ENCODE peak calls at places on chromosomes 6 and 20, in seven cellular contexts. One of them, this sample, is unnamed.

GRCh38 chr6:42010909-42011308 is 39.4 kb upstream of the TAF8 start:
- DNase-seq in M059J: no peak
- DNase-seq in central memory CD8-positive, alpha-beta T cell: no peak
- DNase-seq in tibial nerve: no peak
- DNase-seq in Kasumi-1: no peak
- DNase-seq in activated T-helper 1 cell treated with anti-CD3 and anti-CD28 coated beads, Interleukin-2, amount 50 U/mL, for 16 hours: no peak
- DNase-seq in ascending aorta: no peak
- DNase-seq in this sample: no peak

GRCh38 chr6:144888621-144889020 is 603.5 kb downstream of the UTRN start:
- DNase-seq in activated T-helper 1 cell treated with anti-CD3 and anti-CD28 coated beads, Interleukin-2, amount 50 U/mL, for 16 hours: no peak
- DNase-seq in M059J: no peak
- DNase-seq in Kasumi-1: no peak
- DNase-seq in tibial nerve: no peak
- DNase-seq in ascending aorta: no peak
- DNase-seq in central memory CD8-positive, alpha-beta T cell: no peak
- DNase-seq in this sample: no peak

GRCh38 chr20:47373206-47373722 is 16.8 kb upstream of the ZMYND8 start:
- DNase-seq in ascending aorta: no peak
- DNase-seq in central memory CD8-positive, alpha-beta T cell: no peak
- DNase-seq in activated T-helper 1 cell treated with anti-CD3 and anti-CD28 coated beads, Interleukin-2, amount 50 U/mL, for 16 hours: no peak
- DNase-seq in tibial nerve: no peak
- DNase-seq in Kasumi-1: no peak
- DNase-seq in M059J: no peak
- DNase-seq in this sample: no peak

GRCh38 chr20:12927489-12927888 is 81.3 kb upstream of the SPTLC3 start:
- DNase-seq in central memory CD8-positive, alpha-beta T cell: no peak
- DNase-seq in activated T-helper 1 cell treated with anti-CD3 and anti-CD28 coated beads, Interleukin-2, amount 50 U/mL, for 16 hours: no peak
- DNase-seq in tibial nerve: no peak
- DNase-seq in ascending aorta: no peak
- DNase-seq in M059J: peak
- DNase-seq in Kasumi-1: no peak
- DNase-seq in this sample: no peak

GRCh38 chr20:38680492-38681118 is 43.7 kb upstream of the SLC32A1 start:
- DNase-seq in Kasumi-1: peak
- DNase-seq in tibial nerve: no peak
- DNase-seq in ascending aorta: no peak
- DNase-seq in central memory CD8-positive, alpha-beta T cell: no peak
- DNase-seq in activated T-helper 1 cell treated with anti-CD3 and anti-CD28 coated beads, Interleukin-2, amount 50 U/mL, for 16 hours: no peak
- DNase-seq in M059J: peak
- DNase-seq in this sample: peak

GRCh38 chr6:101770116-101770515 is 376.6 kb downstream of the GRIK2 start:
- DNase-seq in tibial nerve: no peak
- DNase-seq in ascending aorta: no peak
- DNase-seq in central memory CD8-positive, alpha-beta T cell: no peak
- DNase-seq in Kasumi-1: no peak
- DNase-seq in activated T-helper 1 cell treated with anti-CD3 and anti-CD28 coated beads, Interleukin-2, amount 50 U/mL, for 16 hours: no peak
- DNase-seq in M059J: no peak
- DNase-seq in this sample: no peak

GRCh38 chr20:62405108-62405980 is 1.7 kb downstream of the CABLES2 start:
- DNase-seq in Kasumi-1: no peak
- DNase-seq in central memory CD8-positive, alpha-beta T cell: no peak
- DNase-seq in ascending aorta: no peak
- DNase-seq in activated T-helper 1 cell treated with anti-CD3 and anti-CD28 coated beads, Interleukin-2, amount 50 U/mL, for 16 hours: no peak
- DNase-seq in tibial nerve: peak
- DNase-seq in M059J: peak
- DNase-seq in this sample: peak

GRCh38 chr20:38894091-38894847 is 31.9 kb upstream of the FAM83D start:
- DNase-seq in activated T-helper 1 cell treated with anti-CD3 and anti-CD28 coated beads, Interleukin-2, amount 50 U/mL, for 16 hours: no peak
- DNase-seq in tibial nerve: no peak
- DNase-seq in central memory CD8-positive, alpha-beta T cell: no peak
- DNase-seq in Kasumi-1: no peak
- DNase-seq in ascending aorta: no peak
- DNase-seq in M059J: no peak
- DNase-seq in this sample: no peak

GRCh38 chr6:88165087-88165876 is 865 bp downstream of the CNR1 start:
- DNase-seq in Kasumi-1: no peak
- DNase-seq in ascending aorta: no peak
- DNase-seq in central memory CD8-positive, alpha-beta T cell: no peak
- DNase-seq in M059J: peak
- DNase-seq in tibial nerve: no peak
- DNase-seq in activated T-helper 1 cell treated with anti-CD3 and anti-CD28 coated beads, Interleukin-2, amount 50 U/mL, for 16 hours: no peak
- DNase-seq in this sample: no peak

GRCh38 chr6:98769546-98769945 is 64.8 kb upstream of the POU3F2 start:
- DNase-seq in central memory CD8-positive, alpha-beta T cell: no peak
- DNase-seq in Kasumi-1: no peak
- DNase-seq in tibial nerve: no peak
- DNase-seq in ascending aorta: no peak
- DNase-seq in activated T-helper 1 cell treated with anti-CD3 and anti-CD28 coated beads, Interleukin-2, amount 50 U/mL, for 16 hours: no peak
- DNase-seq in M059J: peak
- DNase-seq in this sample: peak

GRCh38 chr20:61352381-61353260 is 100.6 kb downstream of the CDH4 start:
- DNase-seq in activated T-helper 1 cell treated with anti-CD3 and anti-CD28 coated beads, Interleukin-2, amount 50 U/mL, for 16 hours: no peak
- DNase-seq in Kasumi-1: no peak
- DNase-seq in central memory CD8-positive, alpha-beta T cell: no peak
- DNase-seq in M059J: no peak
- DNase-seq in ascending aorta: no peak
- DNase-seq in tibial nerve: no peak
- DNase-seq in this sample: no peak

GRCh38 chr6:134564705-134565104 is 246.8 kb upstream of the SGK1 start:
- DNase-seq in M059J: no peak
- DNase-seq in ascending aorta: no peak
- DNase-seq in Kasumi-1: no peak
- DNase-seq in tibial nerve: no peak
- DNase-seq in activated T-helper 1 cell treated with anti-CD3 and anti-CD28 coated beads, Interleukin-2, amount 50 U/mL, for 16 hours: no peak
- DNase-seq in central memory CD8-positive, alpha-beta T cell: no peak
- DNase-seq in this sample: no peak

GRCh38 chr6:52361945-52362442 is at the start of gene PAQR8:
- DNase-seq in central memory CD8-positive, alpha-beta T cell: peak
- DNase-seq in activated T-helper 1 cell treated with anti-CD3 and anti-CD28 coated beads, Interleukin-2, amount 50 U/mL, for 16 hours: peak
- DNase-seq in Kasumi-1: peak
- DNase-seq in M059J: peak
- DNase-seq in ascending aorta: peak
- DNase-seq in tibial nerve: peak
- DNase-seq in this sample: peak

GRCh38 chr6:169016758-169017157 is 236.9 kb downstream of the THBS2 start:
- DNase-seq in activated T-helper 1 cell treated with anti-CD3 and anti-CD28 coated beads, Interleukin-2, amount 50 U/mL, for 16 hours: no peak
- DNase-seq in tibial nerve: no peak
- DNase-seq in central memory CD8-positive, alpha-beta T cell: no peak
- DNase-seq in Kasumi-1: no peak
- DNase-seq in ascending aorta: no peak
- DNase-seq in M059J: no peak
- DNase-seq in this sample: no peak

GRCh38 chr6:158784505-158784904 is 34.7 kb downstream of the EZR start:
- DNase-seq in activated T-helper 1 cell treated with anti-CD3 and anti-CD28 coated beads, Interleukin-2, amount 50 U/mL, for 16 hours: no peak
- DNase-seq in M059J: peak
- DNase-seq in tibial nerve: no peak
- DNase-seq in central memory CD8-positive, alpha-beta T cell: no peak
- DNase-seq in ascending aorta: no peak
- DNase-seq in Kasumi-1: no peak
- DNase-seq in this sample: no peak

GRCh38 chr6:181049-181654 is 111.1 kb upstream of the DUSP22 start:
- DNase-seq in tibial nerve: no peak
- DNase-seq in Kasumi-1: no peak
- DNase-seq in activated T-helper 1 cell treated with anti-CD3 and anti-CD28 coated beads, Interleukin-2, amount 50 U/mL, for 16 hours: no peak
- DNase-seq in central memory CD8-positive, alpha-beta T cell: no peak
- DNase-seq in M059J: no peak
- DNase-seq in ascending aorta: no peak
- DNase-seq in this sample: no peak

GRCh38 chr6:72580281-72580940 is 41.5 kb upstream of the KCNQ5 start:
- DNase-seq in tibial nerve: no peak
- DNase-seq in M059J: peak
- DNase-seq in ascending aorta: no peak
- DNase-seq in central memory CD8-positive, alpha-beta T cell: no peak
- DNase-seq in Kasumi-1: peak
- DNase-seq in activated T-helper 1 cell treated with anti-CD3 and anti-CD28 coated beads, Interleukin-2, amount 50 U/mL, for 16 hours: no peak
- DNase-seq in this sample: peak

GRCh38 chr20:14632906-14633305 is 295.5 kb upstream of the FLRT3 start:
- DNase-seq in central memory CD8-positive, alpha-beta T cell: no peak
- DNase-seq in Kasumi-1: peak
- DNase-seq in tibial nerve: no peak
- DNase-seq in M059J: no peak
- DNase-seq in activated T-helper 1 cell treated with anti-CD3 and anti-CD28 coated beads, Interleukin-2, amount 50 U/mL, for 16 hours: no peak
- DNase-seq in ascending aorta: no peak
- DNase-seq in this sample: peak

GRCh38 chr6:158414900-158415299 is 102.6 kb downstream of the TULP4 start:
- DNase-seq in M059J: peak
- DNase-seq in tibial nerve: no peak
- DNase-seq in ascending aorta: no peak
- DNase-seq in Kasumi-1: no peak
- DNase-seq in central memory CD8-positive, alpha-beta T cell: no peak
- DNase-seq in activated T-helper 1 cell treated with anti-CD3 and anti-CD28 coated beads, Interleukin-2, amount 50 U/mL, for 16 hours: no peak
- DNase-seq in this sample: no peak

GRCh38 chr6:11093065-11093590 is 506 bp upstream of the SMIM13 start:
- DNase-seq in ascending aorta: no peak
- DNase-seq in tibial nerve: no peak
- DNase-seq in activated T-helper 1 cell treated with anti-CD3 and anti-CD28 coated beads, Interleukin-2, amount 50 U/mL, for 16 hours: peak
- DNase-seq in Kasumi-1: no peak
- DNase-seq in central memory CD8-positive, alpha-beta T cell: no peak
- DNase-seq in M059J: peak
- DNase-seq in this sample: no peak

GRCh38 chr6:46773201-46773855 is 19.9 kb upstream of the MEP1A start:
- DNase-seq in M059J: no peak
- DNase-seq in activated T-helper 1 cell treated with anti-CD3 and anti-CD28 coated beads, Interleukin-2, amount 50 U/mL, for 16 hours: no peak
- DNase-seq in Kasumi-1: no peak
- DNase-seq in tibial nerve: no peak
- DNase-seq in ascending aorta: no peak
- DNase-seq in central memory CD8-positive, alpha-beta T cell: no peak
- DNase-seq in this sample: no peak

GRCh38 chr6:131212024-131212423 is 76.8 kb downstream of the AKAP7 start:
- DNase-seq in ascending aorta: no peak
- DNase-seq in activated T-helper 1 cell treated with anti-CD3 and anti-CD28 coated beads, Interleukin-2, amount 50 U/mL, for 16 hours: no peak
- DNase-seq in Kasumi-1: no peak
- DNase-seq in central memory CD8-positive, alpha-beta T cell: no peak
- DNase-seq in M059J: no peak
- DNase-seq in tibial nerve: no peak
- DNase-seq in this sample: no peak

GRCh38 chr20:62019881-62020492 is 45.7 kb downstream of the TAF4 start:
- DNase-seq in tibial nerve: no peak
- DNase-seq in central memory CD8-positive, alpha-beta T cell: no peak
- DNase-seq in M059J: no peak
- DNase-seq in Kasumi-1: no peak
- DNase-seq in ascending aorta: no peak
- DNase-seq in activated T-helper 1 cell treated with anti-CD3 and anti-CD28 coated beads, Interleukin-2, amount 50 U/mL, for 16 hours: no peak
- DNase-seq in this sample: no peak

GRCh38 chr20:46607849-46608497 is 43.3 kb downstream of the SLC13A3 start:
- DNase-seq in activated T-helper 1 cell treated with anti-CD3 and anti-CD28 coated beads, Interleukin-2, amount 50 U/mL, for 16 hours: no peak
- DNase-seq in Kasumi-1: no peak
- DNase-seq in central memory CD8-positive, alpha-beta T cell: no peak
- DNase-seq in ascending aorta: no peak
- DNase-seq in M059J: no peak
- DNase-seq in tibial nerve: no peak
- DNase-seq in this sample: no peak

GRCh38 chr6:2739335-2739734 is 11.4 kb downstream of the MYLK4 start:
- DNase-seq in ascending aorta: no peak
- DNase-seq in Kasumi-1: no peak
- DNase-seq in M059J: peak
- DNase-seq in central memory CD8-positive, alpha-beta T cell: no peak
- DNase-seq in tibial nerve: no peak
- DNase-seq in activated T-helper 1 cell treated with anti-CD3 and anti-CD28 coated beads, Interleukin-2, amount 50 U/mL, for 16 hours: no peak
- DNase-seq in this sample: no peak

GRCh38 chr6:52359403-52359802 is 2.5 kb upstream of the PAQR8 start:
- DNase-seq in Kasumi-1: no peak
- DNase-seq in central memory CD8-positive, alpha-beta T cell: no peak
- DNase-seq in M059J: no peak
- DNase-seq in activated T-helper 1 cell treated with anti-CD3 and anti-CD28 coated beads, Interleukin-2, amount 50 U/mL, for 16 hours: no peak
- DNase-seq in ascending aorta: no peak
- DNase-seq in tibial nerve: no peak
- DNase-seq in this sample: no peak

This sample was measured in HL-60.